ENCODE peak calls at places on chromosomes 5 and 9, in six cellular contexts. Y is astrocyte of the spinal cord, Q is adrenal gland, C is heart left ventricle, W is IMR-90, G is WTC11. K is an unnamed sample.

GRCh38 chr5:53302524-53302923 is 177.9 kb upstream of the FST start:
- DNase-seq in W (peak; percentile 38), Q (no peak), Y (peak; percentile 35), G (no peak), C (no peak), K (no peak)

GRCh38 chr5:166068547-166069335 is 2222.7 kb upstream of the WWC1 start:
- DNase-seq in Q (no peak), Y (no peak), G (no peak), W (no peak), C (no peak), K (no peak)

GRCh38 chr9:88657893-88658292 is 122.9 kb downstream of the NXNL2 start:
- DNase-seq in W (peak; percentile 44), C (no peak), Y (peak; percentile 26), G (no peak), Q (no peak), K (no peak)

GRCh38 chr9:133730994-133731715 is 7.0 kb downstream of the SARDH start:
- DNase-seq in Q (peak; percentile 49), C (no peak), Y (no peak), W (no peak), G (no peak), K (no peak)

GRCh38 chr9:136115206-136115605 is 3.5 kb downstream of the TMEM250 start:
- DNase-seq in C (no peak), G (no peak), Y (no peak), W (no peak), Q (no peak), K (no peak)

GRCh38 chr9:129828051-129828450 is 4.1 kb upstream of the TOR1A start:
- DNase-seq in Y (no peak), G (no peak), Q (no peak), W (no peak), C (no peak), K (no peak)

GRCh38 chr9:77418226-77418625 is 229.9 kb downstream of the GNA14 start:
- DNase-seq in C (no peak), Y (no peak), G (no peak), W (no peak), Q (no peak), K (no peak)

GRCh38 chr9:106479679-106480078 is 383.3 kb upstream of the ZNF462 start:
- DNase-seq in C (no peak), G (no peak), Q (peak; percentile 58), Y (peak; percentile 25), W (no peak), K (no peak)

GRCh38 chr9:126499005-126499910 is 114.5 kb upstream of the LMX1B start:
- DNase-seq in Q (no peak), W (peak; percentile 17), C (peak; percentile 71), G (peak; percentile 54), Y (peak; percentile 55), K (peak; percentile 64)

GRCh38 chr5:173969167-173970049 is 19.6 kb upstream of the C5orf47 start:
- DNase-seq in G (no peak), C (no peak), Y (peak; percentile 49), W (peak; percentile 88), Q (peak; percentile 51), K (no peak)

GRCh38 chr5:74625742-74626241 is 14.7 kb downstream of the ENC1 start:
- DNase-seq in G (no peak), W (no peak), Q (no peak), C (no peak), Y (peak; percentile 77), K (peak; percentile 14)

GRCh38 chr5:72210913-72211670 is 103.8 kb downstream of the MAP1B start:
- DNase-seq in Y (peak; percentile 95), G (no peak), Q (peak; percentile 85), C (no peak), W (peak; percentile 88), K (no peak)

GRCh38 chr5:151174612-151175101 is 17.1 kb upstream of the ANXA6 start:
- DNase-seq in Q (peak; percentile 76), C (no peak), Y (no peak), G (no peak), W (no peak), K (no peak)

GRCh38 chr5:112002368-112002767 is 245.4 kb upstream of the NREP start:
- DNase-seq in C (no peak), G (no peak), Q (no peak), W (no peak), Y (no peak), K (no peak)

GRCh38 chr9:20040991-20041606 is 252.3 kb upstream of the SLC24A2 start:
- DNase-seq in C (no peak), Y (no peak), G (no peak), W (no peak), Q (no peak), K (no peak)

GRCh38 chr5:148457183-148457620 is 73.4 kb downstream of the FBXO38 start:
- DNase-seq in Y (no peak), Q (no peak), G (peak; percentile 14), C (no peak), W (no peak), K (peak; percentile 12)

GRCh38 chr9:13960011-13960765 is 353.8 kb downstream of the NFIB start:
- DNase-seq in G (no peak), W (no peak), Q (no peak), C (no peak), Y (no peak), K (no peak)

GRCh38 chr5:180213256-180213600 is 4.2 kb upstream of the RASGEF1C start:
- DNase-seq in Y (no peak), Q (no peak), W (no peak), C (no peak), G (no peak), K (no peak)

GRCh38 chr9:137313956-137314560 is 12.0 kb upstream of the NRARP start:
- DNase-seq in C (no peak), Q (no peak), G (no peak), Y (no peak), W (no peak), K (peak; percentile 16)

GRCh38 chr5:81856948-81857928 is 106.3 kb upstream of the SSBP2 start:
- DNase-seq in C (peak; percentile 88), W (no peak), Y (peak; percentile 15), Q (peak; percentile 97), G (peak; percentile 42), K (peak; percentile 46)

GRCh38 chr5:90981821-90982220 is 401.3 kb downstream of the ARRDC3 start:
- DNase-seq in W (no peak), Q (no peak), G (no peak), Y (no peak), C (no peak), K (no peak)

GRCh38 chr5:6525910-6526309 is 77.3 kb downstream of the UBE2QL1 start:
- DNase-seq in G (peak; percentile 47), Q (peak; percentile 73), W (peak; percentile 1), C (no peak), Y (no peak), K (peak; percentile 62)

GRCh38 chr9:99052849-99053715 is 51.8 kb upstream of the TGFBR1 start:
- DNase-seq in G (no peak), C (no peak), W (no peak), Q (no peak), Y (no peak), K (no peak)

GRCh38 chr9:135340726-135341475 is 138.7 kb upstream of the PPP1R26 start:
- DNase-seq in G (peak; percentile 10), C (no peak), W (no peak), Y (no peak), Q (no peak), K (no peak)

GRCh38 chr9:130770679-130771442 is 64.2 kb upstream of the ABL1 start:
- DNase-seq in W (peak; percentile 82), Q (no peak), Y (peak; percentile 81), G (no peak), C (no peak), K (no peak)

DNA sequence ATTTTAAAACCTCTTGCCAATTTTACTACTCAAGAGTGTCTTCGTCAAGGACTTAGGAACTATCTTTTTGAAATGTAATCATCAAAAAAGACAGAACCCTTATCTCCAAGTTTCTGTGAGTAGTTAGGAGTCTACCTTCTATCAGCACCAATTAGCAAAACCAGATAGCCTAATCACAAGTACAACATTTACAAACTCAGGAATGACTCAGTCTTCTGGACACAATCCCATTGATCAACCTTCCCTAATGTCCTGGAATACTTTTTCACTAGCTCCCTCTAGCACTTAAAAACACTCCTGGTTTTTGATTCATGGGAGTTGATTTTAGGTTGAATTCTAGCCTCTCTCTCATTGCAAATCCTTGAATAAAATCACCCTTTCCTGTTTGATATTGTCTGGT is 680.7 kb downstream of the PRR16 start:
- DNase-seq in G (no peak), Y (peak; percentile 51), C (no peak), Q (no peak), W (peak; percentile 35), K (no peak)
- TF ChIP-seq CTCF in G (no peak), Y (no peak), C (no peak), Q (no peak), W (no peak), K (no peak)

DNA sequence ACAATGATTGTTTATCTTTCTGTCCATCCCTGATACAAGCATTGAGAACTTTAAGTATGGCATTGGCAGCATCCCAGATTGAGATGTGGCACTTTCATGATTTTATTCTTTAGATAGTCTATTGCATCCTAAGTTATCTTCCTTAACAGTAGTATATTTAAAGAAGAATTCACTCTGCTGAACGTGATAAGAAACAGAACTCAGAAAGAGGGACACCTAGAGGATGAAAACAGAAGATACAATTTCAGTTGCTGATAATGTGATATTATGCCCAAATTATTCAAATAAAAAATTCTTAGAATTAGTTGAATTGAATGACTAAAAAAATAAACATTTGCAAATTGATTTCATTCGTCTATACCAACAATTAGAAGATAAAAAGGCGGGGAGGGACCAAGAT is 218.1 kb upstream of the DMRTA1 start:
- DNase-seq in Y (no peak), C (no peak), G (no peak), Q (no peak), W (peak; percentile 47), K (no peak)
- TF ChIP-seq CTCF in Y (peak; percentile 31), C (peak; percentile 17), G (no peak), Q (peak; percentile 33), W (peak; percentile 57), K (no peak)

DNA sequence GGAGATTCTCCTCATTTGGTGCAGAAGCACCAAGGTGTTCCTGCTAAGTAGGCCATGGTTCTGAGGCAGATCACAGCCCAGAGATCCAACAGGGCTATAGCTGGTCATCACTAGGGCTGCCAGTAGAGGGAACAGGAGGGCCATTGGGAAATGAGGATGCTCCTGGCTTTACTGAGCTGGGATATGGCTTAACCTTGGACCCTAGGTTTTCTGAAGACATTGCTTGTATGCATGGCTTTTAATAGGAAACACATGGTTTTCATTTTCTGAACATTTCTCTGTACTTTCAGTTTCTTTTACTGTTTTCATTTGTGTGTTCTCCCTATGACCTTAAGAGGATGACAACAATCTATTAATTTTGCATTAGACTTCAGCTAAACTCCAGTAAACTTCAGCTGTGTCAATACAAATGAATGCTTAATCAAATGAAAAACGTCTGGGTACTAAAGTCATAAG is at the start of gene IFNW1:
- DNase-seq in G (no peak), Q (no peak), W (no peak), Y (no peak), C (no peak), K (peak; percentile 9)
- TF ChIP-seq CTCF in G (no peak), Q (no peak), W (no peak), Y (peak; percentile 35), C (no peak), K (no peak)

DNA sequence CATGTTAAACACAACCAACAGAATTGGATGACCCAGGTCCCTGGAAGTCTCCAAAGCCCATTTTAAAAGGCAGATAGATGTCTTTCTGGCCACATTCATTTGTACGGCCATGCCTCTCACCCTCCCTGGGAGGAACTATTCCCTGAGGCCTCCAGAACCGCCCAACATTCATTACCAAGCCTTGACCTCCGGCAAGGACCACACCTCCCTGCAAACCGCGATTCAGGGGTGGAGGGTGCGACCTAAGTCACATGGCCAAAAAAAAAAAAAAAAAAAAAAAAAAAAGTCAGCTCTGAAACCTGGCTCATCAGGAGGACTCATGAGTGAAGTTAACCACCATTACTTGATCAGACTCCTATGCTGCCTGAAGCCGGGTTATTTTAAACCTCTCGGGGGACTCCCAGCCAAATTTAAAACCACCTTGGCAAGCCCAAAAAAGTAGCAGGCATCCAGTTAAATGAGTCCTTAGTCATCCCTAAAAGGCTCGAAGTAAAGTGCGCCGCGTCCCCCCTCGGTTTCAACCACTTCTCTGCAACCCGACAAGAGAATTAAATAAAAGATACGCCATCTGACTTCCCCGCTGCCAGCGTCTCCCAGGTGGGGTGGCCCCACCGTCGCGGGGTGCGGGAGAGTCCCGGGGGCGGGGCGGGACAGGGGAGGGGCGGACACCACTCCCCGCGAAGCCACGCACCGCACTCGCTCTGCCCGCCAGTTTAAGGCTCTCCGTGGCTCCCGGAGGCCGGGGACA is 2.4 kb downstream of the KLF9 start:
- DNase-seq in W (peak; percentile 71), Y (peak; percentile 85), C (peak; percentile 83), Q (peak; percentile 86), G (peak; percentile 39), K (no peak)
- TF ChIP-seq CTCF in W (no peak), Y (no peak), C (no peak), Q (no peak), G (no peak), K (no peak)